ENCODE peak calls at places on chromosomes 5 and 9, in five cellular contexts. W is left lobe of liver, G is heart left ventricle, E is cardiac fibroblast, U is D341Med. Z is an unnamed sample.

GRCh38 chr9:35907732-35908483 is 1.4 kb upstream of the SPAAR start:
- DNase-seq in U (no peak), W (no peak), E (peak), G (peak), Z (peak)

GRCh38 chr5:29296548-29296947 is 1896.9 kb upstream of the CDH6 start:
- DNase-seq in E (no peak), G (peak), W (no peak), U (no peak), Z (no peak)

GRCh38 chr9:2493106-2493505 is 128.5 kb upstream of the VLDLR start:
- DNase-seq in U (no peak), E (peak), W (no peak), G (peak), Z (no peak)

GRCh38 chr9:111036068-111036789 is 2.0 kb downstream of the LPAR1 start:
- DNase-seq in W (no peak), G (peak), U (no peak), E (peak), Z (no peak)

GRCh38 chr9:129681924-129682323 is 16.5 kb downstream of the PRRX2 start:
- DNase-seq in E (no peak), W (no peak), G (no peak), U (no peak), Z (no peak)

GRCh38 chr5:143509758-143510221 is 106.3 kb upstream of the NR3C1 start:
- DNase-seq in G (no peak), U (no peak), E (no peak), W (peak), Z (no peak)

GRCh38 chr9:78035369-78035993 is 3.9 kb upstream of the GNAQ start:
- DNase-seq in U (peak), W (peak), G (peak), E (peak), Z (peak)

GRCh38 chr5:321726-322251 is 275 bp downstream of the AHRR start:
- DNase-seq in U (no peak), W (no peak), E (no peak), G (no peak), Z (no peak)